ENCODE peak calls at places on chromosomes 11 and 22, in ten cellular contexts. A is cardiac muscle cell, R is psoas muscle, E is colonic mucosa, Z is OCI-LY7, O is fibroblast of lung, X is heart left ventricle, S is Peyer's patch, M is Caco-2, V is endothelial cell of umbilical vein. P is an unnamed sample. For H3K36me3, the result is how much of the 10 kb centered on the place peaks cover.

GRCh38 chr11:100467821-100468508 is 219.1 kb upstream of the ARHGAP42 start:
- DNase-seq in A (no peak), R (no peak), E (no peak), Z (no peak), O (no peak), X (no peak), S (no peak), M (no peak), V (no peak), P (no peak)

GRCh38 chr11:104256525-104256924 is 92.6 kb upstream of the PDGFD start:
- DNase-seq in A (peak), R (no peak), E (no peak), Z (no peak), O (peak), X (no peak), S (no peak), M (no peak), V (no peak), P (peak)

GRCh38 chr22:47879346-47879745 is 1116.9 kb downstream of the TBC1D22A start:
- DNase-seq in A (no peak), R (no peak), E (no peak), Z (no peak), O (no peak), X (no peak), S (no peak), M (no peak), V (no peak), P (no peak)

GRCh38 chr22:32617271-32617670 is 142.7 kb downstream of the FBXO7 start:
- DNase-seq in A (peak), R (no peak), E (no peak), Z (no peak), O (peak), X (no peak), S (no peak), M (no peak), V (no peak), P (no peak)

GRCh38 chr11:126461996-126462395 is 106.5 kb downstream of the ST3GAL4 start:
- DNase-seq in A (no peak), R (no peak), E (no peak), Z (no peak), O (no peak), X (peak), S (no peak), M (no peak), V (no peak), P (no peak)

GRCh38 chr11:35791088-35791958 is 128.7 kb downstream of the TRIM44 start:
- DNase-seq in A (no peak), R (no peak), E (no peak), Z (no peak), O (no peak), X (no peak), S (no peak), M (no peak), V (no peak), P (no peak)

GRCh38 chr11:35344990-35345655 is 74.2 kb downstream of the SLC1A2 start:
- DNase-seq in A (no peak), R (peak), E (no peak), Z (no peak), O (no peak), X (no peak), S (no peak), M (no peak), V (no peak), P (no peak)

GRCh38 chr11:73296501-73297230 is 11.4 kb upstream of the ARHGEF17 start:
- DNase-seq in A (no peak), R (no peak), E (no peak), Z (no peak), O (no peak), X (peak), S (no peak), M (no peak), V (no peak), P (no peak)

GRCh38 chr11:63764712-63765631 is 3.6 kb downstream of the ZFTA start:
- DNase-seq in A (peak), R (peak), E (peak), Z (no peak), O (no peak), X (no peak), S (peak), M (peak), V (no peak), P (no peak)

GRCh38 chr11:11155962-11156815 is 196.9 kb downstream of the CSNK2A3 start:
- DNase-seq in A (peak), R (no peak), E (no peak), Z (peak), O (no peak), X (no peak), S (no peak), M (peak), V (no peak), P (no peak)

GRCh38 chr22:41030891-41031290 is 61.5 kb upstream of the EP300 start:
- DNase-seq in A (peak), R (no peak), E (no peak), Z (no peak), O (peak), X (no peak), S (no peak), M (no peak), V (no peak), P (no peak)

GRCh38 chr11:103499710-103500340 is 390.6 kb downstream of the DYNC2H1 start:
- DNase-seq in A (no peak), R (no peak), E (no peak), Z (no peak), O (no peak), X (no peak), S (no peak), M (no peak), V (no peak), P (peak)

GRCh38 chr22:19798825-19799224 is 38.2 kb downstream of the TBX1 start:
- DNase-seq in A (no peak), R (no peak), E (no peak), Z (no peak), O (no peak), X (peak), S (no peak), M (no peak), V (no peak), P (no peak)

GRCh38 chr11:111403021-111403725 is 24.1 kb upstream of the POU2AF1 start:
- DNase-seq in A (no peak), R (no peak), E (no peak), Z (no peak), O (no peak), X (no peak), S (no peak), M (no peak), V (no peak), P (no peak)

GRCh38 chr11:120125005-120125404 is 12.9 kb downstream of the TRIM29 start:
- DNase-seq in A (no peak), R (peak), E (no peak), Z (no peak), O (peak), X (no peak), S (peak), M (no peak), V (no peak), P (peak)

GRCh38 chr22:22866381-22867111 is 21.1 kb upstream of the IGLL5 start:
- DNase-seq in A (no peak), R (no peak), E (no peak), Z (no peak), O (no peak), X (no peak), S (no peak), M (no peak), V (no peak), P (no peak)

GRCh38 chr11:132379540-132379939 is 1009.1 kb downstream of the NTM start:
- DNase-seq in A (no peak), R (no peak), E (no peak), Z (no peak), O (no peak), X (no peak), S (no peak), M (no peak), V (no peak), P (no peak)

GRCh38 chr11:111067994-111068393 is 177.5 kb upstream of the POU2AF2 start:
- DNase-seq in A (no peak), R (no peak), E (no peak), Z (no peak), O (no peak), X (no peak), S (no peak), M (no peak), V (no peak), P (no peak)

GRCh38 chr22:20956258-20957117 is 10.6 kb upstream of the AIFM3 start:
- DNase-seq in A (peak), R (peak), E (peak), Z (no peak), O (peak), X (peak), S (peak), M (peak), V (no peak), P (peak)
- TF ChIP-seq CTCF in A (peak), R (no peak), E (no peak), Z (no peak), O (no peak), X (no peak), S (no peak), M (no peak), V (no peak), P (peak)

GRCh38 chr11:116873391-116873790 is 36.0 kb upstream of the APOA1 start:
- DNase-seq in A (no peak), R (no peak), E (no peak), Z (no peak), O (no peak), X (no peak), S (no peak), M (no peak), V (no peak), P (no peak)
- H3K36me3 ChIP-seq in A (under half), R (under half), E (under half), Z (half or more), O (under half), X (half or more), S (under half), M (under half), V (under half), P (under half)

DNA sequence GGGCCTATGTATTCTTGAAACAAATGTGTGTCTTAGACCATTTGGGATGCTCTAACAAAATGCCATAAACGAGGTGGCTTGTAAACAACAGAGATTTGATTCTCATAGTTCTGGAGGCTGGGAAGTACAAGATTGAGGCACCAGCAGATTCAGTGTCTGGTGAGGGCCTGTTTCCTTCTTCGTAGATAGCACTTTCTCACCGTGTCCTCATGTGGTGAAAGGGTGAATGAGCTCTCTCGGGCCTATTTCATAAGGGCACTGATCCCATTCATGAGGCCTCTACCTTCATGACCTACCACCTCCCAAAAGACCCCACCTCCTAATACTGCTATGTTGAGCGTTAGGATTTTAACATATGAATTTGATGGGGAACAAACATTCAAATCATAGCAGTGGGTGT is 6.4 kb upstream of the NNMT start:
- DNase-seq in A (no peak), R (no peak), E (no peak), Z (no peak), O (no peak), X (no peak), S (no peak), M (no peak), V (no peak), P (no peak)
- TF ChIP-seq CTCF in A (no peak), R (no peak), E (no peak), Z (no peak), O (no peak), X (no peak), S (no peak), M (no peak), V (no peak), P (no peak)

GRCh38 chr22:49817359-49817758 is 10.3 kb downstream of the BRD1 start:
- DNase-seq in A (no peak), R (no peak), E (no peak), Z (no peak), O (no peak), X (no peak), S (no peak), M (no peak), V (no peak), P (no peak)
- H3K36me3 ChIP-seq in A (under half), R (under half), E (under half), Z (half or more), O (under half), X (half or more), S (under half), M (under half), V (half or more), P (under half)

GRCh38 chr11:44748606-44749005 is 21.8 kb downstream of the TSPAN18 start:
- DNase-seq in A (no peak), R (no peak), E (no peak), Z (no peak), O (no peak), X (no peak), S (no peak), M (no peak), V (no peak), P (no peak)
- TF ChIP-seq CTCF in A (no peak), R (no peak), E (no peak), Z (no peak), O (no peak), X (no peak), S (no peak), M (no peak), V (no peak), P (no peak)

DNA sequence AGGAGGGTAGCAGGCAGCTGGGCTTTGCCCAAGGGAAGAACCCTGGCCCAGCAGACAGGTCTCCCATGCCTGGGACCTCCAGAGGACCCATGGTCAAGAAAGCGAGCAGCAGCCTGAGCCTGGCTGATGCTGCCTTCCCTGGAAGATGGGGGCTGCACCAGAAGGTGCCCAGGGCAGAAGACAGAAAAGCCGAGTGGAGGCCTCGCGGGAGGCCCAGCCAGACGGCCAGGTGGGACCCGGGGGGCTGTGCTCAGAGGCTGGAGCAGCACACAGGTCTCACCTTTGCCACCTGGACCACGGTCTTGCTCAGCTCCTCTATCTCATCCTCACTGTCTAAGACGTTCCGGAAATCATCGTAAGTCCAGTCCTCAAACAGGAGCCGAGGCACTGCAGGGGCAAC is 10.9 kb downstream of the CHID1 start:
- DNase-seq in A (no peak), R (no peak), E (no peak), Z (no peak), O (no peak), X (no peak), S (no peak), M (no peak), V (no peak), P (no peak)
- H3K36me3 ChIP-seq in A (under half), R (under half), E (under half), Z (half or more), O (under half), X (half or more), S (under half), M (under half), V (under half), P (under half)